ENCODE peak calls at places on chromosomes 5 and 9, in five cellular contexts. G is A549, D is HepG2, N is NB4, I is GM12878. J is an unnamed sample.

GRCh38 chr9:105449081-105449480 is 1.2 kb downstream of the FSD1L start:
- DNase-seq in D (no peak), N (no peak), I (no peak), G (no peak), J (peak; percentile 4)

GRCh38 chr9:15160673-15161072 is 146.3 kb downstream of the TTC39B start:
- DNase-seq in I (no peak), N (no peak), D (no peak), G (no peak), J (peak; percentile 49)

GRCh38 chr9:93665128-93665565 is 88.8 kb downstream of the PHF2 start:
- DNase-seq in G (no peak), D (no peak), N (no peak), I (no peak), J (peak; percentile 14)

GRCh38 chr5:163612358-163613149 is 107.1 kb downstream of the MAT2B start:
- DNase-seq in D (no peak), N (no peak), I (no peak), G (no peak), J (no peak)

GRCh38 chr5:126868338-126868737 is 91.4 kb downstream of the LMNB1 start:
- DNase-seq in I (no peak), D (no peak), N (no peak), G (no peak), J (no peak)

GRCh38 chr9:72552356-72552755 is 30.9 kb downstream of the TMC1 start:
- DNase-seq in N (no peak), D (no peak), G (no peak), I (no peak), J (no peak)

GRCh38 chr5:7745882-7746735 is 104.8 kb downstream of the CFAP90 start:
- DNase-seq in G (peak; percentile 72), D (peak; percentile 41), I (no peak), N (peak; percentile 72), J (peak; percentile 52)

GRCh38 chr9:109001275-109001676 is 12.0 kb downstream of the CTNNAL1 start:
- DNase-seq in I (no peak), G (peak; percentile 43), N (no peak), D (peak; percentile 47), J (peak; percentile 62)

GRCh38 chr5:175733017-175733416 is 75.1 kb downstream of the HRH2 start:
- DNase-seq in G (no peak), I (no peak), D (no peak), N (no peak), J (no peak)

GRCh38 chr5:107389130-107389553 is 281.6 kb downstream of the EFNA5 start:
- DNase-seq in D (no peak), G (peak; percentile 86), N (peak; percentile 80), I (peak; percentile 92), J (peak; percentile 92)

GRCh38 chr9:77927265-77927664 is 104.3 kb downstream of the GNAQ start:
- DNase-seq in D (no peak), N (peak; percentile 59), I (no peak), G (no peak), J (peak; percentile 13)

GRCh38 chr5:83368317-83368716 is 103.2 kb upstream of the VCAN start:
- DNase-seq in N (peak; percentile 98), I (no peak), D (no peak), G (no peak), J (no peak)

DNA sequence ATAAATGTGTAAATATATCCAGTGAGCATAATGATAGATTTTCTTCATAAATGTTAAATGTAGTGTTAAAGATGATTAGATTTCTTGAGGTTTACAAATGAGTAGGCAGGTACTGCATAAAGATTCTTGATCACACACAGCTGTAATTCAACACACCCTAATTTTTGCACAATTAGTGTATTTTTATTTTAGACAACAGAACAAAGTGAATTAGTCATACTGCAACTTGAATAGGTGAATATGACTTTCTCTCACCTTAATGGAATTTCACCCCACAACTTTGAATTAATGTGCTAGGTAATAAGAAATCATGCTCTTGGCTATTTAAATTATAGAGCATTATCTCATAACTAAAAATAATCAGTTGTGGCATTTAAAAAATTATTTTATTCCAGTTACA is 795.7 kb upstream of the ACO1 start:
- DNase-seq in N (no peak), D (no peak), I (no peak), G (no peak), J (no peak)
- TF ChIP-seq MYC in N (no peak), D (no peak), I (no peak), G (no peak), J (no peak)

DNA sequence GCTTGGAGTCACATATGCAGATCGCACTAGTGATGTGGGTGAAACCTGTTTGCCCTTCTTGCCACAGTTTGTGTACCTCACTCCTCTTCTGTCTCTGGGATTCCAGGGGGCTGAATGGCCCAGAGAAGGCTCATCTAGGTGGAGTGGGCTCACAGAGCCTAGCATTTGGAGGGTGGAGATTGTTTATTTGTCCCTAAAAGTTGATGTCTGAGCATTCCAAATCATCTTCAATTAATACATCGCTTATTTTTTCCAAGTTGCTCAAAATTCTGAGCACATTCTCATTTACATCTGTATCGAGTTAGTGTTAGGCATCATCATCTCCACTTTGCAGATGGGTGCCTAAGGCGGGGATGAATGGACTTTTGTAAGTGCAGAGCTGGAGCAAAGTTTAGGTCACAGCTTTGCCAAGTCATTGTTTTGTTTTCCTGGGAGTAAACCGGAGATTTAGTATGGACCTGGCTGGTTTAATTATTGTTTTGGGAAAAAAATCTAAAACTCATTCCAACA is 2.0 kb downstream of the ABL1 start:
- DNase-seq in G (peak; percentile 28), N (no peak), D (peak; percentile 69), I (no peak), J (peak; percentile 28)
- TF ChIP-seq MYC in G (no peak), N (no peak), D (no peak), I (no peak), J (no peak)

GRCh38 chr9:107638922-107639321 is 149.4 kb upstream of the KLF4 start:
- DNase-seq in N (peak; percentile 70), I (no peak), G (peak; percentile 42), D (no peak), J (peak; percentile 72)

GRCh38 chr9:107636596-107637405 is 147.2 kb upstream of the KLF4 start:
- DNase-seq in D (no peak), I (no peak), N (peak; percentile 52), G (no peak), J (no peak)

GRCh38 chr9:107638496-107638895 is 148.9 kb upstream of the KLF4 start:
- DNase-seq in N (no peak), G (no peak), I (no peak), D (no peak), J (no peak)

GRCh38 chr9:107639426-107639825 is 149.9 kb upstream of the KLF4 start:
- DNase-seq in N (no peak), D (no peak), I (no peak), G (no peak), J (peak; percentile 25)

GRCh38 chr9:107637421-107638420 is 148.2 kb upstream of the KLF4 start:
- DNase-seq in D (no peak), N (peak; percentile 79), G (peak; percentile 50), I (no peak), J (peak; percentile 99)
- TF ChIP-seq MYC in D (no peak), N (no peak), G (no peak), I (no peak), J (peak; percentile 1)

GRCh38 chr5:513216-514100 is 10.8 kb downstream of the SLC9A3 start:
- DNase-seq in N (peak; percentile 53), I (no peak), G (no peak), D (no peak), J (no peak)
- TF ChIP-seq MYC in N (no peak), I (no peak), G (no peak), D (no peak), J (no peak)

GRCh38 chr5:149175346-149176113 is 34.2 kb downstream of the ABLIM3 start:
- DNase-seq in G (no peak), I (no peak), N (no peak), D (no peak), J (no peak)
- TF ChIP-seq MYC in G (no peak), I (no peak), N (no peak), D (no peak), J (no peak)

GRCh38 chr5:93596310-93596675 is 13.3 kb downstream of the NR2F1 start:
- DNase-seq in G (no peak), D (no peak), N (no peak), I (no peak), J (no peak)

GRCh38 chr5:93594591-93595419 is 11.8 kb downstream of the NR2F1 start:
- DNase-seq in I (no peak), N (no peak), D (no peak), G (no peak), J (no peak)

GRCh38 chr5:93596676-93597441 is 13.8 kb downstream of the NR2F1 start:
- DNase-seq in D (peak; percentile 32), N (peak; percentile 81), I (no peak), G (peak; percentile 32), J (no peak)

GRCh38 chr5:93593476-93594060 is 10.5 kb downstream of the NR2F1 start:
- DNase-seq in G (no peak), D (no peak), I (no peak), N (no peak), J (no peak)

GRCh38 chr5:93595420-93596136 is 12.6 kb downstream of the NR2F1 start:
- DNase-seq in G (no peak), N (no peak), D (no peak), I (no peak), J (no peak)
- TF ChIP-seq MYC in G (no peak), N (no peak), D (no peak), I (no peak), J (no peak)

DNA sequence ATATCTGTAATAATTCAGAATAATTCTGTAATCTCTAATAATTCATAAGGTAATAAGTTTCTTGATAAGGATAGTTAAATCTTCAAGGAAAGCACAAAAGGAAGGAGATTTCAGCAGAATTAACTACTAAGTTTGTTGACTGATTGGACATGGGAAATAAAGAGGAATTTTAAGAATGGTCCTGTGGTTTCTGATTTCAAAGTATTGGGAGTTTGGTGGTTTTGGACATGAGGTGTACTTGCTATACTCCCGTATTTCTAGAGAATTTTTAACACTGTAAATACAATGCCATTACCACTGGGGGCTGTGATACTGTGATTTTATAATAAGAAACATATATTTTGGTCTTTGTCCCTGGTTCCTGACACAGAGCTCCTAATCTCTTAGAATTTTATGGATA is 123.9 kb downstream of the UNC13B start:
- DNase-seq in I (no peak), G (no peak), N (no peak), D (no peak), J (no peak)
- TF ChIP-seq MYC in I (no peak), G (no peak), N (no peak), D (no peak), J (no peak)

J was measured in endothelial cell of umbilical vein.